ENCODE peak calls at places on chromosomes 3 and 15, in nine cellular contexts. One of them, this sample, is unnamed.

GRCh38 chr3:27360113-27361078 is 8.8 kb downstream of the NEK10 start:
- DNase-seq in HTR-8/SVneo: no peak
- DNase-seq in HS-27A: peak
- DNase-seq in Kasumi-1: no peak
- DNase-seq in stimulated activated CD8-positive, alpha-beta memory T cell treated with anti-CD3 and anti-CD28 coated beads, Interleukin-7, amount 100 ng/mL, for 24 hours: no peak
- DNase-seq in activated CD8-positive, alpha-beta memory T cell treated with anti-CD3 and anti-CD28 coated beads for 1 hour: no peak
- DNase-seq in NCI-H2081: peak
- DNase-seq in A549: peak
- DNase-seq in left lung: no peak
- DNase-seq in this sample: peak

GRCh38 chr3:39192490-39193092 is at the start of gene XIRP1:
- DNase-seq in left lung: no peak
- DNase-seq in A549: no peak
- DNase-seq in stimulated activated CD8-positive, alpha-beta memory T cell treated with anti-CD3 and anti-CD28 coated beads, Interleukin-7, amount 100 ng/mL, for 24 hours: no peak
- DNase-seq in activated CD8-positive, alpha-beta memory T cell treated with anti-CD3 and anti-CD28 coated beads for 1 hour: no peak
- DNase-seq in HTR-8/SVneo: no peak
- DNase-seq in NCI-H2081: no peak
- DNase-seq in Kasumi-1: no peak
- DNase-seq in HS-27A: no peak
- DNase-seq in this sample: peak

GRCh38 chr3:151753846-151754245 is 20.1 kb downstream of the AADACL2 start:
- DNase-seq in HTR-8/SVneo: no peak
- DNase-seq in A549: no peak
- DNase-seq in activated CD8-positive, alpha-beta memory T cell treated with anti-CD3 and anti-CD28 coated beads for 1 hour: no peak
- DNase-seq in stimulated activated CD8-positive, alpha-beta memory T cell treated with anti-CD3 and anti-CD28 coated beads, Interleukin-7, amount 100 ng/mL, for 24 hours: no peak
- DNase-seq in HS-27A: no peak
- DNase-seq in NCI-H2081: no peak
- DNase-seq in Kasumi-1: no peak
- DNase-seq in left lung: no peak
- DNase-seq in this sample: peak

GRCh38 chr3:172562881-172563835 is 39.9 kb upstream of the TNFSF10 start:
- DNase-seq in NCI-H2081: no peak
- DNase-seq in Kasumi-1: no peak
- DNase-seq in stimulated activated CD8-positive, alpha-beta memory T cell treated with anti-CD3 and anti-CD28 coated beads, Interleukin-7, amount 100 ng/mL, for 24 hours: no peak
- DNase-seq in left lung: no peak
- DNase-seq in activated CD8-positive, alpha-beta memory T cell treated with anti-CD3 and anti-CD28 coated beads for 1 hour: no peak
- DNase-seq in HS-27A: no peak
- DNase-seq in HTR-8/SVneo: peak
- DNase-seq in A549: no peak
- DNase-seq in this sample: peak

GRCh38 chr3:53044371-53045106 is 1.3 kb downstream of the SFMBT1 start:
- DNase-seq in left lung: peak
- DNase-seq in HS-27A: no peak
- DNase-seq in activated CD8-positive, alpha-beta memory T cell treated with anti-CD3 and anti-CD28 coated beads for 1 hour: no peak
- DNase-seq in A549: peak
- DNase-seq in Kasumi-1: peak
- DNase-seq in NCI-H2081: no peak
- DNase-seq in stimulated activated CD8-positive, alpha-beta memory T cell treated with anti-CD3 and anti-CD28 coated beads, Interleukin-7, amount 100 ng/mL, for 24 hours: no peak
- DNase-seq in HTR-8/SVneo: peak
- DNase-seq in this sample: peak

GRCh38 chr15:80157215-80157614 is 4.4 kb downstream of the FAH start:
- DNase-seq in NCI-H2081: no peak
- DNase-seq in left lung: no peak
- DNase-seq in A549: no peak
- DNase-seq in stimulated activated CD8-positive, alpha-beta memory T cell treated with anti-CD3 and anti-CD28 coated beads, Interleukin-7, amount 100 ng/mL, for 24 hours: no peak
- DNase-seq in Kasumi-1: no peak
- DNase-seq in HTR-8/SVneo: no peak
- DNase-seq in HS-27A: no peak
- DNase-seq in activated CD8-positive, alpha-beta memory T cell treated with anti-CD3 and anti-CD28 coated beads for 1 hour: no peak
- DNase-seq in this sample: no peak

GRCh38 chr3:9399746-9400145 is 2.3 kb downstream of the SETD5 start:
- DNase-seq in Kasumi-1: peak
- DNase-seq in HTR-8/SVneo: peak
- DNase-seq in stimulated activated CD8-positive, alpha-beta memory T cell treated with anti-CD3 and anti-CD28 coated beads, Interleukin-7, amount 100 ng/mL, for 24 hours: no peak
- DNase-seq in HS-27A: peak
- DNase-seq in left lung: peak
- DNase-seq in activated CD8-positive, alpha-beta memory T cell treated with anti-CD3 and anti-CD28 coated beads for 1 hour: no peak
- DNase-seq in NCI-H2081: peak
- DNase-seq in A549: no peak
- DNase-seq in this sample: peak

GRCh38 chr3:140568842-140569520 is 108.9 kb upstream of the TRIM42 start:
- DNase-seq in left lung: no peak
- DNase-seq in HS-27A: no peak
- DNase-seq in activated CD8-positive, alpha-beta memory T cell treated with anti-CD3 and anti-CD28 coated beads for 1 hour: no peak
- DNase-seq in NCI-H2081: no peak
- DNase-seq in stimulated activated CD8-positive, alpha-beta memory T cell treated with anti-CD3 and anti-CD28 coated beads, Interleukin-7, amount 100 ng/mL, for 24 hours: no peak
- DNase-seq in HTR-8/SVneo: no peak
- DNase-seq in Kasumi-1: no peak
- DNase-seq in A549: no peak
- DNase-seq in this sample: no peak

GRCh38 chr15:91045065-91045464 is 22.7 kb upstream of the VPS33B start:
- DNase-seq in activated CD8-positive, alpha-beta memory T cell treated with anti-CD3 and anti-CD28 coated beads for 1 hour: no peak
- DNase-seq in A549: no peak
- DNase-seq in left lung: no peak
- DNase-seq in HTR-8/SVneo: no peak
- DNase-seq in HS-27A: no peak
- DNase-seq in Kasumi-1: no peak
- DNase-seq in stimulated activated CD8-positive, alpha-beta memory T cell treated with anti-CD3 and anti-CD28 coated beads, Interleukin-7, amount 100 ng/mL, for 24 hours: no peak
- DNase-seq in NCI-H2081: no peak
- DNase-seq in this sample: no peak

GRCh38 chr15:87031545-87032230 is 952.0 kb downstream of the AGBL1 start:
- DNase-seq in left lung: no peak
- DNase-seq in NCI-H2081: no peak
- DNase-seq in HS-27A: no peak
- DNase-seq in stimulated activated CD8-positive, alpha-beta memory T cell treated with anti-CD3 and anti-CD28 coated beads, Interleukin-7, amount 100 ng/mL, for 24 hours: no peak
- DNase-seq in Kasumi-1: no peak
- DNase-seq in HTR-8/SVneo: no peak
- DNase-seq in A549: no peak
- DNase-seq in activated CD8-positive, alpha-beta memory T cell treated with anti-CD3 and anti-CD28 coated beads for 1 hour: no peak
- DNase-seq in this sample: no peak

GRCh38 chr3:177039875-177040274 is 157.4 kb downstream of the TBL1XR1 start:
- DNase-seq in HTR-8/SVneo: no peak
- DNase-seq in A549: no peak
- DNase-seq in left lung: no peak
- DNase-seq in stimulated activated CD8-positive, alpha-beta memory T cell treated with anti-CD3 and anti-CD28 coated beads, Interleukin-7, amount 100 ng/mL, for 24 hours: no peak
- DNase-seq in activated CD8-positive, alpha-beta memory T cell treated with anti-CD3 and anti-CD28 coated beads for 1 hour: no peak
- DNase-seq in Kasumi-1: no peak
- DNase-seq in HS-27A: no peak
- DNase-seq in NCI-H2081: no peak
- DNase-seq in this sample: no peak

GRCh38 chr15:31364301-31365031 is 37.8 kb downstream of the KLF13 start:
- DNase-seq in activated CD8-positive, alpha-beta memory T cell treated with anti-CD3 and anti-CD28 coated beads for 1 hour: no peak
- DNase-seq in NCI-H2081: peak
- DNase-seq in HTR-8/SVneo: no peak
- DNase-seq in A549: no peak
- DNase-seq in Kasumi-1: no peak
- DNase-seq in left lung: no peak
- DNase-seq in stimulated activated CD8-positive, alpha-beta memory T cell treated with anti-CD3 and anti-CD28 coated beads, Interleukin-7, amount 100 ng/mL, for 24 hours: no peak
- DNase-seq in HS-27A: no peak
- DNase-seq in this sample: no peak

GRCh38 chr3:15491143-15491542 is 30.4 kb downstream of the COLQ start:
- DNase-seq in HTR-8/SVneo: no peak
- DNase-seq in stimulated activated CD8-positive, alpha-beta memory T cell treated with anti-CD3 and anti-CD28 coated beads, Interleukin-7, amount 100 ng/mL, for 24 hours: no peak
- DNase-seq in HS-27A: no peak
- DNase-seq in NCI-H2081: no peak
- DNase-seq in Kasumi-1: no peak
- DNase-seq in A549: no peak
- DNase-seq in activated CD8-positive, alpha-beta memory T cell treated with anti-CD3 and anti-CD28 coated beads for 1 hour: no peak
- DNase-seq in left lung: no peak
- DNase-seq in this sample: no peak

GRCh38 chr3:32222950-32223349 is 15.5 kb upstream of the CMTM8 start:
- DNase-seq in Kasumi-1: no peak
- DNase-seq in A549: no peak
- DNase-seq in HTR-8/SVneo: no peak
- DNase-seq in activated CD8-positive, alpha-beta memory T cell treated with anti-CD3 and anti-CD28 coated beads for 1 hour: no peak
- DNase-seq in NCI-H2081: no peak
- DNase-seq in stimulated activated CD8-positive, alpha-beta memory T cell treated with anti-CD3 and anti-CD28 coated beads, Interleukin-7, amount 100 ng/mL, for 24 hours: no peak
- DNase-seq in HS-27A: no peak
- DNase-seq in left lung: no peak
- DNase-seq in this sample: no peak

GRCh38 chr3:159828542-159828943 is 160.1 kb upstream of the IL12A start:
- DNase-seq in A549: peak
- DNase-seq in HTR-8/SVneo: no peak
- DNase-seq in activated CD8-positive, alpha-beta memory T cell treated with anti-CD3 and anti-CD28 coated beads for 1 hour: no peak
- DNase-seq in left lung: no peak
- DNase-seq in HS-27A: peak
- DNase-seq in Kasumi-1: peak
- DNase-seq in stimulated activated CD8-positive, alpha-beta memory T cell treated with anti-CD3 and anti-CD28 coated beads, Interleukin-7, amount 100 ng/mL, for 24 hours: no peak
- DNase-seq in NCI-H2081: peak
- DNase-seq in this sample: peak

GRCh38 chr3:171290680-171291079 is 169.5 kb downstream of the TNIK start:
- DNase-seq in HS-27A: no peak
- DNase-seq in HTR-8/SVneo: no peak
- DNase-seq in NCI-H2081: no peak
- DNase-seq in left lung: no peak
- DNase-seq in activated CD8-positive, alpha-beta memory T cell treated with anti-CD3 and anti-CD28 coated beads for 1 hour: no peak
- DNase-seq in A549: no peak
- DNase-seq in Kasumi-1: no peak
- DNase-seq in stimulated activated CD8-positive, alpha-beta memory T cell treated with anti-CD3 and anti-CD28 coated beads, Interleukin-7, amount 100 ng/mL, for 24 hours: no peak
- DNase-seq in this sample: no peak

GRCh38 chr3:195040773-195041520 is 230.0 kb downstream of the XXYLT1 start:
- DNase-seq in activated CD8-positive, alpha-beta memory T cell treated with anti-CD3 and anti-CD28 coated beads for 1 hour: no peak
- DNase-seq in A549: no peak
- DNase-seq in Kasumi-1: no peak
- DNase-seq in left lung: peak
- DNase-seq in NCI-H2081: no peak
- DNase-seq in stimulated activated CD8-positive, alpha-beta memory T cell treated with anti-CD3 and anti-CD28 coated beads, Interleukin-7, amount 100 ng/mL, for 24 hours: no peak
- DNase-seq in HS-27A: no peak
- DNase-seq in HTR-8/SVneo: peak
- DNase-seq in this sample: peak

GRCh38 chr15:63233667-63234419 is 43.6 kb upstream of the APH1B start:
- DNase-seq in NCI-H2081: no peak
- DNase-seq in left lung: no peak
- DNase-seq in Kasumi-1: no peak
- DNase-seq in HTR-8/SVneo: no peak
- DNase-seq in activated CD8-positive, alpha-beta memory T cell treated with anti-CD3 and anti-CD28 coated beads for 1 hour: no peak
- DNase-seq in stimulated activated CD8-positive, alpha-beta memory T cell treated with anti-CD3 and anti-CD28 coated beads, Interleukin-7, amount 100 ng/mL, for 24 hours: no peak
- DNase-seq in A549: no peak
- DNase-seq in HS-27A: peak
- DNase-seq in this sample: peak

GRCh38 chr15:88003928-88004327 is 252.6 kb downstream of the NTRK3 start:
- DNase-seq in HS-27A: no peak
- DNase-seq in NCI-H2081: no peak
- DNase-seq in left lung: no peak
- DNase-seq in stimulated activated CD8-positive, alpha-beta memory T cell treated with anti-CD3 and anti-CD28 coated beads, Interleukin-7, amount 100 ng/mL, for 24 hours: no peak
- DNase-seq in A549: no peak
- DNase-seq in Kasumi-1: no peak
- DNase-seq in HTR-8/SVneo: no peak
- DNase-seq in activated CD8-positive, alpha-beta memory T cell treated with anti-CD3 and anti-CD28 coated beads for 1 hour: no peak
- DNase-seq in this sample: no peak

This sample was measured in HT1080.